ENCODE peak calls at places on chromosome 5, in seven cellular contexts. M is A549, R is fibroblast of villous mesenchyme, Q is left ventricle myocardium inferior, K is LNCaP clone FGC, N is lung, O is cardiac fibroblast. X is an unnamed sample.

GRCh38 chr5:102911973-102912372 is 156.9 kb downstream of the PAM start:
- DNase-seq in K (no peak), N (no peak), Q (no peak), R (peak), M (no peak), O (peak), X (peak)

GRCh38 chr5:157516626-157517325 is 56.8 kb downstream of the NIPAL4 start:
- DNase-seq in Q (peak), R (peak), M (peak), N (peak), O (peak), K (no peak), X (peak)

GRCh38 chr5:119343766-119344165 is 12.1 kb upstream of the TNFAIP8 start:
- DNase-seq in R (peak), O (peak), N (no peak), Q (no peak), K (no peak), M (no peak), X (no peak)

GRCh38 chr5:14097998-14098471 is 45.1 kb upstream of the TRIO start:
- DNase-seq in R (peak), N (no peak), K (no peak), M (no peak), O (peak), Q (no peak), X (peak)

GRCh38 chr5:68533571-68534051 is 318.1 kb downstream of the PIK3R1 start:
- DNase-seq in O (no peak), K (no peak), M (no peak), R (no peak), Q (no peak), N (no peak), X (no peak)

GRCh38 chr5:157328277-157328912 is 62.5 kb downstream of the CYFIP2 start:
- DNase-seq in M (peak), O (peak), R (peak), N (peak), Q (peak), K (no peak), X (peak)

GRCh38 chr5:128424672-128425071 is 113.4 kb downstream of the FBN2 start:
- DNase-seq in M (no peak), Q (no peak), N (no peak), O (no peak), R (no peak), K (no peak), X (peak)

GRCh38 chr5:123537845-123538244 is 25.9 kb downstream of the CSNK1G3 start:
- DNase-seq in K (peak), R (no peak), Q (no peak), N (no peak), M (no peak), O (no peak), X (no peak)

GRCh38 chr5:163614787-163615186 is 109.4 kb downstream of the MAT2B start:
- DNase-seq in O (no peak), K (no peak), M (no peak), R (peak), N (no peak), Q (no peak), X (no peak)

GRCh38 chr5:163190762-163191161 is 246.6 kb upstream of the CCNG1 start:
- DNase-seq in K (no peak), N (no peak), O (no peak), R (no peak), Q (no peak), M (no peak), X (no peak)

GRCh38 chr5:89435347-89435746 is 552.4 kb upstream of the MEF2C start:
- DNase-seq in N (no peak), M (no peak), O (no peak), R (no peak), Q (no peak), K (no peak), X (no peak)

GRCh38 chr5:131379071-131379538 is 115.3 kb downstream of the CDC42SE2 start:
- DNase-seq in K (no peak), N (no peak), Q (no peak), R (no peak), O (peak), M (no peak), X (peak)

GRCh38 chr5:179758905-179759304 is 26.3 kb downstream of the MAML1 start:
- DNase-seq in K (no peak), N (no peak), Q (no peak), R (no peak), O (no peak), M (no peak), X (no peak)

GRCh38 chr5:68074633-68075032 is 140.9 kb upstream of the PIK3R1 start:
- DNase-seq in O (no peak), K (no peak), R (no peak), M (no peak), Q (no peak), N (no peak), X (no peak)

GRCh38 chr5:109936996-109937395 is 247.3 kb downstream of the MAN2A1 start:
- DNase-seq in Q (no peak), N (no peak), K (no peak), O (no peak), R (no peak), M (no peak), X (no peak)

GRCh38 chr5:136613243-136613642 is 247.9 kb upstream of the TRPC7 start:
- DNase-seq in O (no peak), Q (no peak), R (no peak), K (no peak), N (no peak), M (no peak), X (no peak)

GRCh38 chr5:7397935-7398334 is 2.0 kb downstream of the ADCY2 start:
- DNase-seq in Q (no peak), N (no peak), M (no peak), R (no peak), K (no peak), O (no peak), X (no peak)

GRCh38 chr5:115402822-115403577 is 106.5 kb upstream of the CCDC112 start:
- DNase-seq in M (no peak), O (peak), K (peak), N (no peak), R (peak), Q (no peak), X (peak)

GRCh38 chr5:38929838-38930237 is 84.0 kb downstream of the OSMR start:
- DNase-seq in N (no peak), K (no peak), Q (no peak), O (no peak), M (no peak), R (no peak), X (no peak)

GRCh38 chr5:38923661-38924451 is 78.0 kb downstream of the OSMR start:
- DNase-seq in Q (no peak), O (peak), K (no peak), R (peak), M (no peak), N (no peak), X (peak)

GRCh38 chr5:38922199-38922598 is 76.4 kb downstream of the OSMR start:
- DNase-seq in K (peak), M (peak), O (peak), Q (peak), N (peak), R (peak), X (peak)

GRCh38 chr5:38925154-38925925 is 79.5 kb downstream of the OSMR start:
- DNase-seq in M (no peak), Q (no peak), O (peak), N (no peak), K (no peak), R (peak), X (peak)

GRCh38 chr5:38926121-38926520 is 80.3 kb downstream of the OSMR start:
- DNase-seq in O (peak), K (no peak), N (no peak), R (peak), Q (no peak), M (no peak), X (peak)
- H3K4me3 ChIP-seq in O (no peak), K (no peak), N (no peak), R (no peak), Q (no peak), M (no peak), X (no peak)

GRCh38 chr5:149448831-149449714 is 70.0 kb upstream of the IL17B start:
- DNase-seq in N (no peak), O (peak), K (no peak), Q (no peak), M (no peak), R (peak), X (no peak)

GRCh38 chr5:149450199-149450598 is 71.1 kb upstream of the IL17B start:
- DNase-seq in R (peak), K (no peak), M (no peak), O (peak), N (peak), Q (peak), X (peak)

GRCh38 chr5:149453618-149454415 is 74.7 kb upstream of the IL17B start:
- DNase-seq in N (no peak), R (no peak), O (no peak), M (no peak), K (no peak), Q (no peak), X (no peak)

GRCh38 chr5:149452665-149453617 is 73.8 kb upstream of the IL17B start:
- DNase-seq in M (no peak), R (peak), Q (peak), K (no peak), O (peak), N (no peak), X (peak)

DNA sequence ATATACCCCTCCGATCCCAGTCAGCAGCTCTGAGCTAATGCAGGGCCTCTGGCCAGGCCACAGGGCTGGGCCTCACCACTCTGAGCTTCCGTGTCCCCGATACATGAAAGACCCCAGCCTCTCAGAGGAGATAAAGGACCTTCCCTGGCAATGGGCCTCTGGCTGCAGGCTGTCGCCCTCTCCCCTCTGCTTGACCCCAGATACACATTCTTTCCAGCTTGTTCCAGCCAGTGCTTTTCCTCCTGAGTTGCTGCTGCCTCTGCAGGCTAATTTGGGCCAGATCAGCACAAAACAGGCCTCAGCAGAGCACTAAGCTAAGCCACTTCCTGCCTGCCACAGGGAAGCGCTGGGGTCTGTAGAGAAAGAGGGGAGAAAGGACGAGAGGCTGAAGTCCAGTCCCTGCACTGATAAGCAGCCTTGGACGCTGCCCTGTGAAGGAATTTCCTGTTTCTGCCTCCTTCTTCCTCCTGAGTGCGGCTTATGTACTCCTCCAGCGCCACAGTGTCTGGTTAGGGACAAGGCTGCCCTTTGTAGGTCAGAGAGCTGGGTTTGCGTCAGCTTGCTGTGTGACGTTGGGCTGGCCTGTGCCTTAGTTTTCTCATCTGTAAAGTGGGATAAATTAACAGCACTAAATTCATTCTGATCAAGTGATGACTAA is 73.0 kb upstream of the IL17B start:
- DNase-seq in R (peak), K (no peak), Q (peak), M (no peak), N (peak), O (peak), X (peak)
- TF ChIP-seq CTCF in R (no peak), K (no peak), Q (no peak), M (no peak), N (no peak), O (peak), X (peak)

DNA sequence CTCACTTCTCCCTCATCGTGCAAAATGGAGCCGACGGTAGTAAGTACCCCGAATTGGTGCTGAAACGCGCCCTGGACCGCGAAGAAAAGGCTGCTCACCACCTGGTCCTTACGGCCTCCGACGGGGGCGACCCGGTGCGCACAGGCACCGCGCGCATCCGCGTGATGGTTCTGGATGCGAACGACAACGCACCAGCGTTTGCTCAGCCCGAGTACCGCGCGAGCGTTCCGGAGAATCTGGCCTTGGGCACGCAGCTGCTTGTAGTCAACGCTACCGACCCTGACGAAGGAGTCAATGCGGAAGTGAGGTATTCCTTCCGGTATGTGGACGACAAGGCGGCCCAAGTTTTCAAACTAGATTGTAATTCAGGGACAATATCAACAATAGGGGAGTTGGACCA is 979 bp downstream of the PCDHGA12 start:
- DNase-seq in O (peak), Q (no peak), M (no peak), R (no peak), N (no peak), K (no peak), X (peak)
- H3K4me3 ChIP-seq in O (peak), Q (peak), M (no peak), R (peak), N (no peak), K (no peak), X (peak)

GRCh38 chr5:141354900-141355469 is at the start of gene PCDHGA4:
- DNase-seq in O (peak), Q (no peak), K (no peak), M (no peak), N (no peak), R (peak), X (peak)
- TF ChIP-seq CTCF in O (peak), Q (peak), K (no peak), M (no peak), N (no peak), R (peak), X (peak)

GRCh38 chr5:10502130-10502529 is 60.5 kb downstream of the ROPN1L start:
- DNase-seq in R (no peak), O (no peak), K (no peak), Q (no peak), N (no peak), M (no peak), X (no peak)
- H3K4me3 ChIP-seq in R (no peak), O (no peak), K (no peak), Q (no peak), N (no peak), M (no peak), X (no peak)

GRCh38 chr5:5881294-5881693 is 458.8 kb downstream of the ICE1 start:
- DNase-seq in R (no peak), N (no peak), M (no peak), O (no peak), Q (no peak), K (no peak), X (no peak)
- TF ChIP-seq CTCF in R (no peak), N (no peak), M (no peak), O (no peak), Q (peak), K (no peak), X (no peak)

GRCh38 chr5:16521561-16522090 is 56.0 kb upstream of the ZNF622 start:
- DNase-seq in O (no peak), Q (no peak), N (no peak), M (no peak), K (no peak), R (no peak), X (no peak)

GRCh38 chr5:16518606-16519005 is 53.0 kb upstream of the ZNF622 start:
- DNase-seq in K (no peak), O (no peak), Q (no peak), M (no peak), N (no peak), R (no peak), X (no peak)

GRCh38 chr5:16522096-16522495 is 56.5 kb upstream of the ZNF622 start:
- DNase-seq in Q (no peak), K (no peak), R (no peak), N (no peak), O (no peak), M (no peak), X (no peak)

GRCh38 chr5:16519435-16519834 is 53.8 kb upstream of the ZNF622 start:
- DNase-seq in K (no peak), N (no peak), M (no peak), O (no peak), R (no peak), Q (no peak), X (no peak)

GRCh38 chr5:16520806-16521205 is 55.2 kb upstream of the ZNF622 start:
- DNase-seq in N (no peak), K (no peak), Q (no peak), M (no peak), O (no peak), R (no peak), X (no peak)
- H3K4me3 ChIP-seq in N (no peak), K (no peak), Q (no peak), M (no peak), O (no peak), R (no peak), X (no peak)

DNA sequence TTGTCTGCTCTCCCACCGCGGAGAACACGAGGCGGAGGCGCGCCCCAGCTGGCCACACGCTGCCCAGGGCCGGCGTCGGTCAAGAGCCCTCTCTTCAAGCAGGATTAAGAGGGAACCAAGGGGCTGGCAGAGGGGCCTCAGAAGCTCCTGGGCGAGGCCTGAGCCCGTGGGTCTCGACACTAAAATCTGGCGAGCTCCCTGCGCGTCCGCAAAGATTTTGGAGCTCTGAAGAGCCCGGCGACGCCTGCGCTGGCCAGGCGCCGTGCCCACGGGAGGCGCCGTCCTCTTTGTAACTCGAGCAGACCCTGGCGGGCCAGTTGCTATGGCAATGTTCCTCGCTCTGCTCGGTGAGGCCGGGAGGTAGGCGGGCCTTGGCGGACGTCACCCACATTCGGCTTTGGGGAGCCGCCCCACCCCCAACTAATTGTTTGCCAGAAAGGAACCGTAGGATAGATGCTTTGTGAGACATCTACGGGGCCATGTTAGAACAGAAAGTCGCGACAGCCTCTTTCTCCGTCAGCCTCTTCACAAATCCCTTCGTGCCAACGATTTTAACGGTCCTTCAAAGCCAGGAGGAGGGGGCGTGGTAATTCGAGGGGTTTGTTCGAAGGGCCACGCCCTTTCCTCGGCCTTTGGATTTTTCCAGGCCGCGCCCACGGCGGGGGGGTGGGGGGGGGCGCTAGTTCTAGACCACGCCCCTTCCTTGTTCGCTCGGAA is 735 bp upstream of the CNOT8 start:
- DNase-seq in R (peak), Q (peak), O (peak), N (peak), M (peak), K (peak), X (peak)
- TF ChIP-seq CTCF in R (peak), Q (no peak), O (peak), N (no peak), M (no peak), K (no peak), X (no peak)